ENCODE peak calls at places on chromosomes 1 and 21, in eight cellular contexts. E, L, X, A, V, W, U and K are unnamed samples.

GRCh38 chr21:34815831-34816700 is 147.3 kb downstream of the CLIC6 start:
- DNase-seq in E (no peak), L (no peak), X (no peak), A (no peak), V (no peak), W (no peak), U (no peak), K (no peak)

GRCh38 chr21:31447477-31447876 is 103.4 kb upstream of the TIAM1 start:
- DNase-seq in E (peak), L (no peak), X (no peak), A (no peak), V (no peak), W (no peak), U (no peak), K (no peak)

GRCh38 chr1:44828003-44828651 is 14.9 kb downstream of the PTCH2 start:
- DNase-seq in E (no peak), L (peak), X (no peak), A (no peak), V (no peak), W (no peak), U (no peak), K (no peak)

GRCh38 chr1:59814180-59814900 is 409 bp upstream of the HOOK1 start:
- DNase-seq in E (peak), L (peak), X (peak), A (peak), V (peak), W (peak), U (no peak), K (peak)

GRCh38 chr1:174217787-174218574 is 58.7 kb downstream of the RABGAP1L start:
- DNase-seq in E (peak), L (no peak), X (no peak), A (no peak), V (no peak), W (no peak), U (no peak), K (no peak)

GRCh38 chr1:18289597-18289996 is 182.0 kb downstream of the IGSF21 start:
- DNase-seq in E (no peak), L (no peak), X (no peak), A (no peak), V (no peak), W (no peak), U (no peak), K (no peak)

GRCh38 chr1:56986397-56986796 is 20.6 kb upstream of the C8B start:
- DNase-seq in E (no peak), L (no peak), X (no peak), A (no peak), V (no peak), W (no peak), U (no peak), K (no peak)

GRCh38 chr1:212557739-212558664 is 50.6 kb upstream of the ATF3 start:
- DNase-seq in E (peak), L (peak), X (no peak), A (peak), V (peak), W (no peak), U (no peak), K (peak)

GRCh38 chr1:3002349-3003038 is 18.8 kb upstream of the ACTRT2 start:
- DNase-seq in E (no peak), L (peak), X (no peak), A (no peak), V (no peak), W (no peak), U (no peak), K (no peak)

GRCh38 chr1:47189844-47190562 is at the start of gene PDZK1IP1:
- DNase-seq in E (peak), L (peak), X (peak), A (peak), V (peak), W (no peak), U (peak), K (peak)

GRCh38 chr1:37288900-37289299 is 185.5 kb upstream of the ZC3H12A start:
- DNase-seq in E (no peak), L (no peak), X (no peak), A (peak), V (no peak), W (no peak), U (no peak), K (no peak)

GRCh38 chr1:108199231-108199657 is 899 bp downstream of the SLC25A24 start:
- DNase-seq in E (peak), L (no peak), X (no peak), A (no peak), V (peak), W (no peak), U (no peak), K (no peak)

GRCh38 chr1:60279798-60280197 is 206.2 kb upstream of the C1orf87 start:
- DNase-seq in E (peak), L (no peak), X (no peak), A (no peak), V (no peak), W (no peak), U (no peak), K (no peak)

GRCh38 chr1:155254714-155255242 is 505 bp downstream of the ENTREP3 start:
- DNase-seq in E (no peak), L (peak), X (no peak), A (no peak), V (peak), W (no peak), U (no peak), K (peak)

GRCh38 chr1:231233735-231234417 is 7.1 kb upstream of the GNPAT start:
- DNase-seq in E (peak), L (no peak), X (peak), A (no peak), V (no peak), W (no peak), U (no peak), K (no peak)

GRCh38 chr1:73907051-73907450 is 290.9 kb downstream of the LRRIQ3 start:
- DNase-seq in E (no peak), L (no peak), X (no peak), A (no peak), V (no peak), W (no peak), U (no peak), K (no peak)

GRCh38 chr1:11898831-11899467 is 27.3 kb downstream of the KIAA2013 start:
- DNase-seq in E (no peak), L (no peak), X (no peak), A (no peak), V (no peak), W (no peak), U (no peak), K (no peak)

GRCh38 chr1:4754816-4755215 is 100.4 kb downstream of the AJAP1 start:
- DNase-seq in E (no peak), L (no peak), X (no peak), A (no peak), V (no peak), W (no peak), U (no peak), K (no peak)

GRCh38 chr1:203592728-203593127 is 33.9 kb upstream of the ATP2B4 start:
- DNase-seq in E (peak), L (no peak), X (no peak), A (no peak), V (no peak), W (no peak), U (no peak), K (no peak)

GRCh38 chr1:155078496-155079209 is at the start of gene EFNA3:
- DNase-seq in E (peak), L (peak), X (peak), A (peak), V (peak), W (no peak), U (no peak), K (peak)

GRCh38 chr1:21200767-21201166 is 24.1 kb upstream of the EIF4G3 start:
- DNase-seq in E (peak), L (no peak), X (no peak), A (no peak), V (no peak), W (no peak), U (no peak), K (no peak)

GRCh38 chr1:231213831-231214573 is 27.0 kb upstream of the GNPAT start:
- DNase-seq in E (no peak), L (no peak), X (no peak), A (peak), V (no peak), W (no peak), U (no peak), K (no peak)

GRCh38 chr21:43639470-43640178 is 19.7 kb downstream of the HSF2BP start:
- DNase-seq in E (peak), L (no peak), X (no peak), A (no peak), V (no peak), W (no peak), U (peak), K (no peak)

GRCh38 chr1:4768553-4768952 is 114.1 kb downstream of the AJAP1 start:
- DNase-seq in E (no peak), L (no peak), X (no peak), A (no peak), V (no peak), W (no peak), U (no peak), K (no peak)

GRCh38 chr1:236734141-236734765 is 48.0 kb downstream of the ACTN2 start:
- DNase-seq in E (peak), L (no peak), X (no peak), A (no peak), V (no peak), W (no peak), U (no peak), K (no peak)

GRCh38 chr1:17189632-17190525 is 15.0 kb upstream of the PADI1 start:
- DNase-seq in E (peak), L (no peak), X (peak), A (no peak), V (no peak), W (no peak), U (peak), K (no peak)

GRCh38 chr21:44907225-44907965 is 13.3 kb downstream of the ITGB2 start:
- DNase-seq in E (no peak), L (no peak), X (no peak), A (no peak), V (no peak), W (no peak), U (no peak), K (peak)

GRCh38 chr1:242017580-242018233 is 18.8 kb upstream of the MAP1LC3C start:
- DNase-seq in E (peak), L (no peak), X (peak), A (no peak), V (peak), W (no peak), U (no peak), K (peak)

GRCh38 chr1:38929054-38929453 is 12.6 kb downstream of the RHBDL2 start:
- DNase-seq in E (no peak), L (no peak), X (no peak), A (no peak), V (no peak), W (no peak), U (no peak), K (no peak)

GRCh38 chr1:9070421-9071015 is 1.1 kb upstream of the SLC2A5 start:
- DNase-seq in E (no peak), L (no peak), X (no peak), A (no peak), V (no peak), W (no peak), U (no peak), K (no peak)

GRCh38 chr1:99963041-99963795 is 6.6 kb upstream of the SLC35A3 start:
- DNase-seq in E (peak), L (no peak), X (no peak), A (no peak), V (no peak), W (no peak), U (no peak), K (no peak)

GRCh38 chr1:230682274-230682673 is 31.6 kb downstream of the AGT start:
- DNase-seq in E (peak), L (no peak), X (no peak), A (no peak), V (no peak), W (no peak), U (no peak), K (no peak)

GRCh38 chr1:201282931-201283829 is at the start of gene PKP1:
- DNase-seq in E (peak), L (peak), X (peak), A (peak), V (no peak), W (no peak), U (no peak), K (no peak)

GRCh38 chr1:92797961-92798360 is 13.1 kb upstream of the EVI5 start:
- DNase-seq in E (peak), L (no peak), X (no peak), A (no peak), V (no peak), W (no peak), U (peak), K (no peak)
- H3K27ac ChIP-seq in E (no peak), L (no peak), X (no peak), A (no peak), V (no peak), W (no peak), U (peak), K (no peak)

GRCh38 chr1:93680121-93681094 is 1.2 kb downstream of the BCAR3 start:
- DNase-seq in E (peak), L (peak), X (peak), A (peak), V (peak), W (peak), U (peak), K (peak)
- H3K4me3 ChIP-seq in E (peak), L (peak), X (peak), A (peak), V (peak), W (peak), U (peak), K (peak)

GRCh38 chr1:61524206-61524605 is 200.7 kb downstream of the TM2D1 start:
- DNase-seq in E (no peak), L (no peak), X (no peak), A (no peak), V (no peak), W (no peak), U (no peak), K (no peak)
- H3K27ac ChIP-seq in E (no peak), L (no peak), X (no peak), A (no peak), V (no peak), W (no peak), U (no peak), K (no peak)

DNA sequence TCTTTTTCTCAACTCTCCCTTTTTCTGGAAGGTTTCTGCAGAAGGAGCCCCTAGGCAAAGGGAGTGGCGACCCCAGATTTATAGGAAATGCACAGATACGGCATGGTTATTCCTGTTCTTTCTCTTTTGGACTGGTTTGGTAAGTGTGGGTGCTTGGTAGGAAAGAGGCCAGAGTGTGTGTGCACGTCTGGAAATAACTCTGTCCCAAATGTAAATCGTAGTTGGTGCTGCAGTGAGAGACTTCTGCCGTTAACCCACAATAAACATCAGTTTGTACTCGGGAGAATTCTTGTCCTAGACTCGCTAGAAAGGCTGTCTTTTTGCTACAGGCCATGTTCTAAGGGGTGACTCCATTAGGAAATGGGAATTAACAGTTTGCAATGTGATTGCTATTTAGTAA is 761 bp downstream of the SLC44A3 start:
- DNase-seq in E (no peak), L (no peak), X (no peak), A (no peak), V (no peak), W (no peak), U (no peak), K (no peak)
- H3K4me3 ChIP-seq in E (no peak), L (peak), X (peak), A (peak), V (peak), W (peak), U (no peak), K (peak)

GRCh38 chr1:205681364-205681763 is 1.1 kb upstream of the SLC45A3 start:
- DNase-seq in E (no peak), L (no peak), X (no peak), A (no peak), V (no peak), W (no peak), U (no peak), K (no peak)

GRCh38 chr1:205678286-205679111 is 1.8 kb downstream of the SLC45A3 start:
- DNase-seq in E (peak), L (no peak), X (no peak), A (no peak), V (no peak), W (no peak), U (no peak), K (peak)

GRCh38 chr1:205677152-205677551 is 3.2 kb downstream of the SLC45A3 start:
- DNase-seq in E (no peak), L (no peak), X (no peak), A (no peak), V (no peak), W (no peak), U (no peak), K (no peak)

GRCh38 chr1:205676597-205676996 is 3.7 kb downstream of the SLC45A3 start:
- DNase-seq in E (no peak), L (no peak), X (no peak), A (no peak), V (no peak), W (no peak), U (no peak), K (no peak)

GRCh38 chr1:205680073-205680851 is at the start of gene SLC45A3:
- DNase-seq in E (no peak), L (peak), X (peak), A (peak), V (peak), W (no peak), U (no peak), K (peak)
- H3K27ac ChIP-seq in E (peak), L (no peak), X (peak), A (peak), V (peak), W (peak), U (peak), K (peak)

GRCh38 chr1:210652329-210652954 is 323.7 kb downstream of the HHAT start:
- DNase-seq in E (no peak), L (no peak), X (no peak), A (no peak), V (no peak), W (no peak), U (no peak), K (no peak)

GRCh38 chr1:210646258-210646616 is 317.5 kb downstream of the HHAT start:
- DNase-seq in E (no peak), L (no peak), X (no peak), A (no peak), V (no peak), W (no peak), U (no peak), K (no peak)

GRCh38 chr1:210650403-210650802 is 321.7 kb downstream of the HHAT start:
- DNase-seq in E (no peak), L (no peak), X (no peak), A (no peak), V (no peak), W (no peak), U (no peak), K (no peak)

GRCh38 chr1:210645582-210646257 is 317.0 kb downstream of the HHAT start:
- DNase-seq in E (no peak), L (no peak), X (no peak), A (no peak), V (no peak), W (no peak), U (no peak), K (no peak)

GRCh38 chr1:210647406-210648333 is 319.0 kb downstream of the HHAT start:
- DNase-seq in E (peak), L (no peak), X (no peak), A (no peak), V (no peak), W (no peak), U (peak), K (no peak)
- H3K4me3 ChIP-seq in E (no peak), L (no peak), X (no peak), A (no peak), V (no peak), W (no peak), U (no peak), K (no peak)

DNA sequence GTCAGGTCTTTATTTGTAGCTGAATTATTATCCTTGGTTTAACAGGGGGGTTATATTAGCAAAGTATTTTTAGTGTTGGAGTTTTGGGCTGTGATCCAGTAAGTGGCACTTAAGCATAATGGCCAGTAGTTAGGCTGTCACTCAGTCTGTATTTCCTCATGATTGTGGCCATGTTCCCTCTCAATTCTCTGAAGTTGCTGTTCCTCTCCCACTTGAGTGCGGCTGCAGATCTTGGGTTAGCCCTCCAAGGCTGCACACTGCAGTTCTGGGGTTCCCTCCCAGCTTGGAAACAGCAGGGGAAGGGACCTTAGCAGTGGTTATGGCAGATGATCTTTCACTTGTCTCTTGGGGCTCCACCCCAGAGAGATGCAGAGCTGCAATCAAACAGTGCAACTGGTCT is 23.2 kb upstream of the DENND1B start:
- DNase-seq in E (no peak), L (no peak), X (no peak), A (no peak), V (no peak), W (no peak), U (no peak), K (no peak)
- H3K27ac ChIP-seq in E (no peak), L (no peak), X (no peak), A (no peak), V (no peak), W (no peak), U (peak), K (no peak)

GRCh38 chr1:205042911-205043806 is at the start of gene CNTN2:
- DNase-seq in E (no peak), L (no peak), X (no peak), A (no peak), V (no peak), W (no peak), U (no peak), K (no peak)
- H3K4me3 ChIP-seq in E (no peak), L (no peak), X (peak), A (no peak), V (no peak), W (peak), U (no peak), K (no peak)